ENCODE peak calls at places on chromosomes 2 and 18, in ten cellular contexts. R is activated T-helper 1 cell treated with anti-CD3 and anti-CD28 coated beads, Interleukin-2, amount 50 U/mL, for 16 hours; X is right cardiac atrium; J is hepatocyte; K is stimulated activated naive B cell treated with anti-CD40 and anti-IgM and Interleukin-4, amounts not matched to agents 10 μg/mL and 1 μg/mL and 100 μg/mL, for 72 hours; V is adipocyte; I is iPS DF 6.9; Y is T follicular helper cell; U is AG08395; T is neural progenitor cell. B is an unnamed sample.

GRCh38 chr18:79921984-79922965 is 29.2 kb downstream of the SLC66A2 start:
- DNase-seq in R (no peak), X (no peak), J (no peak), K (no peak), V (no peak), I (no peak), Y (no peak), U (no peak), T (no peak), B (no peak)

GRCh38 chr2:112140899-112141622 is 2.9 kb downstream of the FBLN7 start:
- DNase-seq in R (no peak), X (no peak), J (no peak), K (no peak), V (no peak), I (no peak), Y (no peak), U (no peak), T (no peak), B (no peak)

GRCh38 chr2:241316825-241317224 is 1.1 kb downstream of the SEPTIN2 start:
- DNase-seq in R (no peak), X (no peak), J (no peak), K (no peak), V (peak; percentile 26), I (no peak), Y (no peak), U (no peak), T (no peak), B (no peak)

GRCh38 chr2:198129609-198130008 is 325.2 kb downstream of the PLCL1 start:
- DNase-seq in R (no peak), X (no peak), J (no peak), K (no peak), V (no peak), I (no peak), Y (no peak), U (no peak), T (no peak), B (no peak)

GRCh38 chr18:9671214-9671613 is 36.9 kb upstream of the RAB31 start:
- DNase-seq in R (no peak), X (no peak), J (no peak), K (no peak), V (no peak), I (no peak), Y (no peak), U (no peak), T (no peak), B (no peak)

GRCh38 chr2:134284119-134284670 is 30.3 kb downstream of the MGAT5 start:
- DNase-seq in R (no peak), X (no peak), J (no peak), K (no peak), V (peak; percentile 38), I (no peak), Y (no peak), U (peak; percentile 18), T (no peak), B (no peak)

GRCh38 chr2:31244101-31244500 is 10.1 kb downstream of the EHD3 start:
- DNase-seq in R (no peak), X (no peak), J (no peak), K (no peak), V (no peak), I (no peak), Y (no peak), U (no peak), T (no peak), B (no peak)

GRCh38 chr2:27663160-27663462 is 303 bp downstream of the SUPT7L start:
- DNase-seq in R (no peak), X (peak; percentile 89), J (no peak), K (no peak), V (no peak), I (no peak), Y (no peak), U (no peak), T (no peak), B (no peak)

GRCh38 chr2:208142255-208142924 is 3.6 kb downstream of the CRYGB start:
- DNase-seq in R (no peak), X (no peak), J (no peak), K (no peak), V (peak; percentile 11), I (no peak), Y (no peak), U (no peak), T (no peak), B (no peak)

GRCh38 chr2:112718862-112719370 is 1.9 kb upstream of the NT5DC4 start:
- DNase-seq in R (no peak), X (no peak), J (no peak), K (no peak), V (no peak), I (no peak), Y (no peak), U (no peak), T (no peak), B (no peak)

GRCh38 chr2:223621901-223622300 is 19.7 kb upstream of the SCG2 start:
- DNase-seq in R (no peak), X (no peak), J (no peak), K (no peak), V (no peak), I (no peak), Y (no peak), U (no peak), T (peak; percentile 33), B (no peak)

GRCh38 chr2:229098810-229099209 is 172.3 kb downstream of the PID1 start:
- DNase-seq in R (no peak), X (peak; percentile 67), J (no peak), K (no peak), V (no peak), I (no peak), Y (no peak), U (no peak), T (no peak), B (no peak)

GRCh38 chr2:241315879-241316700 is at the start of gene SEPTIN2:
- DNase-seq in R (peak; percentile 68), X (no peak), J (peak; percentile 86), K (peak; percentile 72), V (peak; percentile 79), I (no peak), Y (no peak), U (no peak), T (no peak), B (peak; percentile 80)

B was measured in naive thymus-derived CD4-positive, alpha-beta T cell.